ENCODE peak calls at places on chromosomes 11 and 22, in nine cellular contexts. One of them, this sample, is unnamed.
A peak's percentile ranks its signal among the peaks of the same experiment; 100 is the strongest.

GRCh38 chr11:75781831-75782230 is 13.3 kb downstream of the DGAT2 start:
- DNase-seq in WTC11: no peak
- DNase-seq in IMR-90: no peak
- DNase-seq in nephron progenitor cell: no peak
- DNase-seq in smooth muscle cell of the brain vasculature: no peak
- DNase-seq in caudate nucleus: no peak
- DNase-seq in mucosa of descending colon: no peak
- DNase-seq in fibroblast of lung: no peak
- DNase-seq in tibial nerve: no peak
- DNase-seq in this sample: no peak

GRCh38 chr11:121575250-121575962 is 122.6 kb upstream of the SORL1-AS1 start:
- DNase-seq in WTC11: no peak
- DNase-seq in IMR-90: peak; percentile 81
- DNase-seq in nephron progenitor cell: no peak
- DNase-seq in smooth muscle cell of the brain vasculature: no peak
- DNase-seq in caudate nucleus: no peak
- DNase-seq in mucosa of descending colon: peak; percentile 43
- DNase-seq in fibroblast of lung: peak; percentile 51
- DNase-seq in tibial nerve: no peak
- DNase-seq in this sample: no peak

GRCh38 chr11:1749787-1750351 is 526 bp downstream of the IFITM10 start:
- DNase-seq in WTC11: no peak
- DNase-seq in IMR-90: peak; percentile 78
- DNase-seq in nephron progenitor cell: no peak
- DNase-seq in smooth muscle cell of the brain vasculature: no peak
- DNase-seq in caudate nucleus: no peak
- DNase-seq in mucosa of descending colon: no peak
- DNase-seq in fibroblast of lung: peak; percentile 81
- DNase-seq in tibial nerve: no peak
- DNase-seq in this sample: no peak

GRCh38 chr11:70578831-70579230 is 180.5 kb downstream of the CTTN start:
- DNase-seq in WTC11: no peak
- DNase-seq in IMR-90: no peak
- DNase-seq in nephron progenitor cell: no peak
- DNase-seq in smooth muscle cell of the brain vasculature: no peak
- DNase-seq in caudate nucleus: no peak
- DNase-seq in mucosa of descending colon: peak; percentile 2
- DNase-seq in fibroblast of lung: no peak
- DNase-seq in tibial nerve: no peak
- DNase-seq in this sample: no peak

GRCh38 chr11:75351541-75352416 is at the start of gene ARRB1:
- DNase-seq in WTC11: peak; percentile 66
- DNase-seq in IMR-90: no peak
- DNase-seq in nephron progenitor cell: peak; percentile 79
- DNase-seq in smooth muscle cell of the brain vasculature: no peak
- DNase-seq in caudate nucleus: peak; percentile 56
- DNase-seq in mucosa of descending colon: peak; percentile 89
- DNase-seq in fibroblast of lung: peak; percentile 61
- DNase-seq in tibial nerve: peak; percentile 30
- DNase-seq in this sample: no peak

GRCh38 chr11:75495749-75496641 is 29.7 kb downstream of the GDPD5 start:
- DNase-seq in WTC11: peak; percentile 33
- DNase-seq in IMR-90: no peak
- DNase-seq in nephron progenitor cell: no peak
- DNase-seq in smooth muscle cell of the brain vasculature: no peak
- DNase-seq in caudate nucleus: no peak
- DNase-seq in mucosa of descending colon: no peak
- DNase-seq in fibroblast of lung: no peak
- DNase-seq in tibial nerve: no peak
- DNase-seq in this sample: no peak

GRCh38 chr11:121446752-121447156 is 5.4 kb upstream of the SORL1 start:
- DNase-seq in WTC11: no peak
- DNase-seq in IMR-90: peak; percentile 73
- DNase-seq in nephron progenitor cell: peak; percentile 33
- DNase-seq in smooth muscle cell of the brain vasculature: no peak
- DNase-seq in caudate nucleus: no peak
- DNase-seq in mucosa of descending colon: no peak
- DNase-seq in fibroblast of lung: peak; percentile 14
- DNase-seq in tibial nerve: no peak
- DNase-seq in this sample: no peak

GRCh38 chr11:16292167-16292859 is 64.0 kb downstream of the SOX6 start:
- DNase-seq in WTC11: no peak
- DNase-seq in IMR-90: no peak
- DNase-seq in nephron progenitor cell: no peak
- DNase-seq in smooth muscle cell of the brain vasculature: no peak
- DNase-seq in caudate nucleus: no peak
- DNase-seq in mucosa of descending colon: no peak
- DNase-seq in fibroblast of lung: no peak
- DNase-seq in tibial nerve: no peak
- DNase-seq in this sample: no peak

GRCh38 chr11:47566166-47566546 is 757 bp downstream of the PTPMT1 start:
- DNase-seq in WTC11: peak; percentile 25
- DNase-seq in IMR-90: no peak
- DNase-seq in nephron progenitor cell: no peak
- DNase-seq in smooth muscle cell of the brain vasculature: no peak
- DNase-seq in caudate nucleus: no peak
- DNase-seq in mucosa of descending colon: peak; percentile 46
- DNase-seq in fibroblast of lung: no peak
- DNase-seq in tibial nerve: no peak
- DNase-seq in this sample: no peak

GRCh38 chr22:42939941-42940653 is 74.9 kb downstream of the PACSIN2 start:
- DNase-seq in WTC11: no peak
- DNase-seq in IMR-90: peak; percentile 90
- DNase-seq in nephron progenitor cell: no peak
- DNase-seq in smooth muscle cell of the brain vasculature: peak; percentile 73
- DNase-seq in caudate nucleus: no peak
- DNase-seq in mucosa of descending colon: peak; percentile 76
- DNase-seq in fibroblast of lung: peak; percentile 90
- DNase-seq in tibial nerve: no peak
- DNase-seq in this sample: no peak